ENCODE peak calls at places on chromosomes 4 and X, in five cellular contexts. O, D, U, P and S are unnamed samples.

GRCh38 chr4:81723927-81724587 is 252.3 kb upstream of the RASGEF1B start:
- DNase-seq in O (no peak), D (no peak), U (no peak), P (peak), S (peak)

GRCh38 chrX:20527458-20528099 is 260.9 kb upstream of the RPS6KA3 start:
- DNase-seq in O (no peak), D (peak), U (peak), P (peak), S (peak)

GRCh38 chr4:1502976-1503375 is 96.7 kb upstream of the NKX1-1 start:
- DNase-seq in O (no peak), D (no peak), U (no peak), P (no peak), S (no peak)

GRCh38 chr4:78621395-78621794 is 69.8 kb downstream of the ANXA3 start:
- DNase-seq in O (no peak), D (no peak), U (no peak), P (no peak), S (no peak)

GRCh38 chrX:19791562-19791961 is 95.8 kb downstream of the SH3KBP1 start:
- DNase-seq in O (no peak), D (no peak), U (no peak), P (peak), S (peak)

GRCh38 chr4:86099348-86099747 is 260.5 kb downstream of the MAPK10 start:
- DNase-seq in O (no peak), D (no peak), U (no peak), P (no peak), S (no peak)

GRCh38 chr4:141684785-141685184 is 48.4 kb downstream of the IL15 start:
- DNase-seq in O (no peak), D (no peak), U (no peak), P (no peak), S (peak)

GRCh38 chr4:6475492-6476020 is 3.1 kb upstream of the PPP2R2C start:
- DNase-seq in O (no peak), D (no peak), U (no peak), P (no peak), S (no peak)